ENCODE peak calls at places on chromosomes 16 and 17, in seven cellular contexts. Q is lung, X is Panc1, N is aorta, R is adrenal gland, U is BE2C, A is upper lobe of right lung. O is an unnamed sample.

GRCh38 chr17:74514632-74515035 is 16.6 kb downstream of the CD300LB start:
- DNase-seq in R (no peak), Q (no peak), U (peak; percentile 25), N (no peak), A (no peak), X (no peak), O (no peak)

GRCh38 chr17:5122586-5123342 is 6.9 kb downstream of the USP6 start:
- DNase-seq in X (no peak), U (no peak), Q (no peak), A (peak; percentile 68), N (peak; percentile 79), R (no peak), O (no peak)

GRCh38 chr17:13114601-13115024 is 96.8 kb upstream of the ELAC2 start:
- DNase-seq in A (no peak), R (no peak), U (peak; percentile 39), X (peak; percentile 7), Q (no peak), N (peak; percentile 75), O (no peak)

GRCh38 chr17:7956208-7956965 is 24.4 kb downstream of the CNTROB start:
- DNase-seq in N (no peak), U (peak; percentile 7), R (no peak), A (peak; percentile 74), X (no peak), Q (peak; percentile 65), O (no peak)

GRCh38 chr17:2054740-2055493 is at the start of gene HIC1:
- DNase-seq in U (peak; percentile 67), R (peak; percentile 77), Q (peak; percentile 72), N (peak; percentile 94), A (peak; percentile 87), X (no peak), O (no peak)

GRCh38 chr17:61388561-61389356 is 10.9 kb upstream of the TBX2 start:
- DNase-seq in A (no peak), X (no peak), N (no peak), Q (no peak), R (no peak), U (no peak), O (no peak)

GRCh38 chr16:51150894-51151320 is at the start of gene SALL1:
- DNase-seq in A (no peak), U (no peak), Q (no peak), N (no peak), R (no peak), X (no peak), O (no peak)

GRCh38 chr17:7110617-7111306 is 3.9 kb downstream of the ASGR2 start:
- DNase-seq in Q (no peak), U (no peak), A (no peak), X (no peak), N (peak; percentile 9), R (no peak), O (no peak)

GRCh38 chr17:77769215-77769614 is 189.3 kb upstream of the TNRC6C start:
- DNase-seq in Q (peak; percentile 37), N (no peak), R (no peak), X (no peak), U (no peak), A (no peak), O (no peak)

GRCh38 chr17:17831208-17832039 is 5.4 kb downstream of the SREBF1 start:
- DNase-seq in U (peak; percentile 73), Q (no peak), N (no peak), X (no peak), A (no peak), R (no peak), O (no peak)

GRCh38 chr17:78753316-78754250 is 28.5 kb downstream of the CYTH1 start:
- DNase-seq in X (no peak), Q (no peak), A (no peak), N (no peak), U (no peak), R (no peak), O (no peak)

GRCh38 chr16:85398688-85399582 is 214.2 kb upstream of the GSE1 start:
- DNase-seq in A (no peak), N (no peak), Q (no peak), X (no peak), U (no peak), R (no peak), O (no peak)

GRCh38 chr17:9026741-9027140 is 5.4 kb downstream of the NTN1 start:
- DNase-seq in N (no peak), X (no peak), R (no peak), A (no peak), U (no peak), Q (no peak), O (no peak)

GRCh38 chr17:17500999-17501605 is 4.9 kb upstream of the RASD1 start:
- DNase-seq in A (peak; percentile 47), U (no peak), R (no peak), X (no peak), N (peak; percentile 48), Q (no peak), O (no peak)

GRCh38 chr16:84562174-84562815 is 55.6 kb downstream of the COTL1 start:
- DNase-seq in N (no peak), X (no peak), R (no peak), A (peak; percentile 69), Q (no peak), U (no peak), O (no peak)

GRCh38 chr17:54888981-54889380 is 11.7 kb upstream of the TOM1L1 start:
- DNase-seq in A (no peak), Q (no peak), N (no peak), X (no peak), U (no peak), R (no peak), O (no peak)

GRCh38 chr16:19776565-19776964 is 58.5 kb downstream of the IQCK start:
- DNase-seq in A (no peak), R (no peak), N (no peak), Q (no peak), U (no peak), X (no peak), O (no peak)

GRCh38 chr17:78231991-78232759 is 744 bp downstream of the TMEM235 start:
- DNase-seq in N (no peak), A (peak; percentile 69), U (no peak), X (no peak), R (no peak), Q (no peak), O (no peak)

GRCh38 chr17:44374306-44375195 is 10.9 kb upstream of the FAM171A2 start:
- DNase-seq in R (no peak), N (peak; percentile 57), U (no peak), Q (no peak), A (no peak), X (no peak), O (no peak)

GRCh38 chr16:3152273-3153076 is 17.6 kb downstream of the ZNF213 start:
- DNase-seq in X (peak; percentile 96), U (peak; percentile 88), A (peak; percentile 87), Q (peak; percentile 84), N (peak; percentile 94), R (peak; percentile 89), O (peak; percentile 57)

GRCh38 chr17:850086-850827 is 68.1 kb downstream of the MRM3 start:
- DNase-seq in Q (no peak), N (no peak), R (no peak), A (no peak), U (no peak), X (no peak), O (no peak)

DNA sequence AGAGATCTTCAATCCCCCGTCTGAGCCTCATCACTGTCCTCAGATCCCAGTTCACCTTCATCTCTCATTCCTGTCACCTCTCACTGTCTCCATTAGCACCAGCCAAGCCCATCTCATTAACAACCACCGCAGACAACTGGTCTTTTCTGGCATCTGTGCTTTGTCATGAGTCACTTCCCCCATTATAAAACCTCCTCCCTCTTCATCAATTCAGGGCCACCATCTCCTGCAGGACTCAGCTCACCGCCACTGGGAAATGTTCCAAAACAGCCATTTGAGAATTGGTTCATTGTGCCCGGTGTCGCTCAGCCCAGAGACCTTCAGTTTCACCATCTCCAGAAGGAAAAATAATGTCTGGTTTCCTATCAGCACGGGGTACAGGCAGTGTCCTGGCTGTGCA is 56.9 kb upstream of the TEKT3 start:
- DNase-seq in Q (no peak), R (peak; percentile 62), X (no peak), U (peak; percentile 68), N (no peak), A (no peak), O (no peak)
- H3K4me3 ChIP-seq in Q (no peak overlapping the region), R (no peak overlapping the region), X (no peak overlapping the region), U (peak overlapping the region; percentile 24), N (no peak overlapping the region), A (no peak overlapping the region), O (no peak overlapping the region)

GRCh38 chr17:19744922-19745757 is 3.0 kb downstream of the ALDH3A1 start:
- DNase-seq in U (peak; percentile 87), A (peak; percentile 95), N (peak; percentile 98), X (no peak), Q (peak; percentile 89), R (peak; percentile 95), O (no peak)
- H3K4me3 ChIP-seq in U (no peak overlapping the region), A (peak overlapping the region; percentile 47), N (no peak overlapping the region), X (no peak overlapping the region), Q (peak overlapping the region; percentile 15), R (no peak overlapping the region), O (peak overlapping the region; percentile 47)

GRCh38 chr17:82216301-82217119 is 3.9 kb upstream of the CCDC57 start:
- DNase-seq in R (peak; percentile 78), A (peak; percentile 94), X (no peak), Q (peak; percentile 81), N (peak; percentile 87), U (peak; percentile 70), O (no peak)

GRCh38 chr17:82217120-82217529 is 4.5 kb upstream of the CCDC57 start:
- DNase-seq in U (no peak), X (no peak), N (peak; percentile 84), A (peak; percentile 81), R (peak; percentile 50), Q (no peak), O (no peak)

GRCh38 chr17:82219083-82219482 is 6.4 kb upstream of the CCDC57 start:
- DNase-seq in A (no peak), Q (no peak), X (no peak), U (no peak), R (peak; percentile 32), N (no peak), O (no peak)

GRCh38 chr17:82218349-82219075 is 5.9 kb upstream of the CCDC57 start:
- DNase-seq in X (no peak), R (no peak), N (peak; percentile 67), Q (no peak), A (no peak), U (no peak), O (no peak)

GRCh38 chr17:82217530-82218204 is 5.0 kb upstream of the CCDC57 start:
- DNase-seq in A (peak; percentile 87), R (peak; percentile 78), U (peak; percentile 19), N (peak; percentile 92), Q (no peak), X (no peak), O (no peak)
- H3K4me3 ChIP-seq in A (no peak overlapping the region), R (no peak overlapping the region), U (no peak overlapping the region), N (no peak overlapping the region), Q (no peak overlapping the region), X (no peak overlapping the region), O (no peak overlapping the region)

GRCh38 chr16:4679156-4679853 is 14.1 kb upstream of the NUDT16L1 start:
- DNase-seq in N (peak; percentile 80), Q (peak; percentile 55), U (peak; percentile 64), X (no peak), R (peak; percentile 67), A (no peak), O (no peak)

GRCh38 chr16:4681471-4682083 is 11.8 kb upstream of the NUDT16L1 start:
- DNase-seq in R (no peak), A (no peak), U (no peak), X (no peak), N (no peak), Q (no peak), O (no peak)

GRCh38 chr16:4680673-4681470 is 12.5 kb upstream of the NUDT16L1 start:
- DNase-seq in R (no peak), U (no peak), N (no peak), A (peak; percentile 80), Q (no peak), X (no peak), O (no peak)

GRCh38 chr16:4678596-4678995 is 14.8 kb upstream of the NUDT16L1 start:
- DNase-seq in Q (no peak), X (no peak), U (no peak), A (no peak), R (no peak), N (no peak), O (no peak)

GRCh38 chr16:4679854-4680636 is 13.3 kb upstream of the NUDT16L1 start:
- DNase-seq in X (no peak), R (peak; percentile 69), A (peak; percentile 94), Q (peak; percentile 88), N (peak; percentile 86), U (peak; percentile 63), O (no peak)
- H3K4me3 ChIP-seq in X (no peak overlapping the region), R (no peak overlapping the region), A (peak overlapping the region; percentile 48), Q (no peak overlapping the region), N (no peak overlapping the region), U (peak overlapping the region; percentile 49), O (peak overlapping the region; percentile 44)